ENCODE peak calls at places on chromosomes 4 and X, in ten cellular contexts. G, V, Z, C, D, T, S, N, U and O are unnamed samples.

GRCh38 chr4:54844911-54845310 is 187.2 kb downstream of the KIT start:
- DNase-seq in T (no peak), U (no peak), D (no peak), N (no peak), V (no peak), C (no peak), S (no peak), G (no peak), Z (no peak), O (no peak)

GRCh38 chrX:56764975-56765791 is 36.1 kb downstream of the NBDY start:
- DNase-seq in Z (no peak), U (no peak), G (no peak), C (no peak), S (no peak), N (no peak), D (peak), V (no peak), T (no peak), O (no peak)

GRCh38 chr4:1797861-1798529 is 4.9 kb downstream of the FGFR3 start:
- DNase-seq in D (no peak), N (no peak), C (no peak), G (no peak), S (no peak), U (no peak), T (no peak), Z (no peak), V (no peak), O (no peak)

GRCh38 chr4:146283758-146284651 is 69.7 kb downstream of the REELD1 start:
- DNase-seq in D (no peak), N (no peak), G (no peak), S (no peak), T (no peak), U (no peak), Z (no peak), C (peak), V (no peak), O (no peak)

GRCh38 chrX:112866175-112866574 is 25.5 kb upstream of the AMOT start:
- DNase-seq in N (no peak), C (no peak), V (no peak), Z (no peak), D (no peak), U (peak), T (no peak), S (no peak), G (no peak), O (no peak)

GRCh38 chrX:141903400-141904155 is at the start of gene MAGEC1:
- DNase-seq in D (no peak), U (no peak), S (peak), Z (no peak), T (no peak), C (no peak), V (no peak), N (no peak), G (no peak), O (no peak)

GRCh38 chrX:25006586-25007058 is 9.1 kb downstream of the ARX start:
- DNase-seq in C (no peak), G (no peak), N (no peak), V (no peak), Z (no peak), D (no peak), S (no peak), T (no peak), U (no peak), O (no peak)

GRCh38 chrX:57417827-57418226 is 131.3 kb downstream of the FAAH2 start:
- DNase-seq in C (no peak), U (no peak), D (no peak), G (no peak), Z (no peak), N (no peak), T (no peak), V (no peak), S (no peak), O (no peak)

GRCh38 chr4:113049421-113050355 is at the start of gene ANK2:
- DNase-seq in T (no peak), S (no peak), D (no peak), G (no peak), U (peak), C (no peak), Z (peak), N (peak), V (no peak), O (no peak)

GRCh38 chr4:54231419-54232150 is 2.5 kb downstream of the PDGFRA start:
- DNase-seq in V (peak), G (peak), D (no peak), Z (peak), T (no peak), N (no peak), U (peak), S (no peak), C (peak), O (no peak)

GRCh38 chr4:112910109-112910736 is 139.2 kb upstream of the ANK2 start:
- DNase-seq in U (peak), D (no peak), Z (peak), T (no peak), G (no peak), N (peak), V (no peak), S (no peak), C (peak), O (no peak)

GRCh38 chrX:150841466-150842197 is 56.8 kb downstream of the CD99L2 start:
- DNase-seq in D (no peak), S (no peak), V (no peak), C (peak), Z (peak), G (no peak), N (peak), U (peak), T (no peak), O (no peak)

GRCh38 chr4:78056265-78057129 is 626 bp upstream of the FRAS1 start:
- DNase-seq in U (peak), V (peak), G (peak), D (peak), Z (peak), C (peak), T (peak), N (peak), S (peak), O (no peak)

GRCh38 chr4:94827481-94828110 is 69.8 kb downstream of the BMPR1B start:
- DNase-seq in S (no peak), Z (peak), U (peak), V (no peak), T (no peak), N (no peak), D (no peak), C (peak), G (no peak), O (no peak)

GRCh38 chrX:133792198-133792953 is 193.0 kb downstream of the GPC3 start:
- DNase-seq in T (peak), S (peak), N (peak), D (peak), G (peak), Z (peak), C (peak), V (peak), U (peak), O (peak)

GRCh38 chrX:151737494-151737893 is 2.9 kb downstream of the CNGA2 start:
- DNase-seq in G (no peak), D (no peak), V (no peak), T (no peak), C (no peak), S (no peak), U (no peak), Z (no peak), N (no peak), O (no peak)

GRCh38 chr4:15717126-15717525 is 14.3 kb downstream of the BST1 start:
- DNase-seq in N (no peak), T (no peak), U (peak), Z (peak), D (no peak), G (no peak), S (no peak), V (no peak), C (peak), O (no peak)

GRCh38 chr4:133178960-133179359 is 29.9 kb downstream of the PCDH10 start:
- DNase-seq in S (no peak), U (peak), G (no peak), V (no peak), C (no peak), D (no peak), N (no peak), Z (no peak), T (no peak), O (no peak)

GRCh38 chr4:86223472-86223871 is 136.4 kb downstream of the MAPK10 start:
- DNase-seq in U (peak), T (no peak), N (no peak), C (peak), Z (peak), V (no peak), S (peak), D (no peak), G (no peak), O (no peak)

GRCh38 chr4:99828477-99828876 is 11.8 kb downstream of the DAPP1 start:
- DNase-seq in C (no peak), G (no peak), V (no peak), N (no peak), S (no peak), U (peak), D (no peak), Z (no peak), T (no peak), O (no peak)

GRCh38 chrX:119391279-119391678 is 7.9 kb upstream of the SLC25A43 start:
- DNase-seq in C (peak), U (peak), G (no peak), V (no peak), T (no peak), N (no peak), Z (peak), S (peak), D (peak), O (no peak)

GRCh38 chrX:154804564-154804956 is 725 bp downstream of the MPP1 start:
- DNase-seq in Z (no peak), S (no peak), T (no peak), U (no peak), C (no peak), D (no peak), G (no peak), N (peak), V (no peak), O (no peak)